ENCODE peak calls at places on chromosome 2, in five cellular contexts. Q is GM13976, G is cardiac muscle cell, C is brain microvascular endothelial cell, L is BJ. T is an unnamed sample.
A peak's percentile ranks its signal among the peaks of the same experiment; 100 is the strongest.

GRCh38 chr2:19198376-19198775 is 160.0 kb downstream of the OSR1 start:
- DNase-seq in C (no peak), L (no peak), Q (no peak), G (peak; percentile 25), T (no peak)

GRCh38 chr2:101125374-101125773 is 25.8 kb downstream of the TBC1D8 start:
- DNase-seq in C (no peak), G (peak; percentile 74), L (no peak), Q (no peak), T (no peak)

GRCh38 chr2:105780606-105781005 is 35.9 kb downstream of the NCK2 start:
- DNase-seq in L (no peak), C (no peak), Q (no peak), G (no peak), T (no peak)

GRCh38 chr2:230505162-230505561 is 89.2 kb downstream of the SP100 start:
- DNase-seq in C (no peak), G (no peak), Q (peak; percentile 20), L (no peak), T (no peak)

GRCh38 chr2:157093666-157094065 is 163.8 kb upstream of the GALNT5 start:
- DNase-seq in L (no peak), C (no peak), G (no peak), Q (no peak), T (no peak)

GRCh38 chr2:74530239-74531161 is 767 bp downstream of the HTRA2 start:
- DNase-seq in Q (peak; percentile 85), C (no peak), G (peak; percentile 54), L (no peak), T (peak; percentile 27)

GRCh38 chr2:11710210-11710609 is 36.2 kb upstream of the LPIN1 start:
- DNase-seq in L (no peak), G (peak; percentile 88), Q (no peak), C (peak; percentile 87), T (no peak)

GRCh38 chr2:136048886-136049832 is 63.7 kb upstream of the DARS1 start:
- DNase-seq in L (no peak), G (no peak), Q (no peak), C (no peak), T (no peak)

GRCh38 chr2:235573331-235574221 is 79.7 kb downstream of the AGAP1 start:
- DNase-seq in Q (no peak), L (no peak), C (no peak), G (no peak), T (no peak)

GRCh38 chr2:27973592-27973991 is 83.1 kb downstream of the BABAM2 start:
- DNase-seq in C (peak; percentile 47), G (peak; percentile 50), L (no peak), Q (no peak), T (no peak)

GRCh38 chr2:186129767-186130581 is 356.1 kb upstream of the ZC3H15 start:
- DNase-seq in C (peak; percentile 87), G (peak; percentile 5), L (no peak), Q (no peak), T (no peak)

GRCh38 chr2:96957299-96957698 is 29.1 kb downstream of the FAM178B start:
- DNase-seq in L (no peak), Q (no peak), G (no peak), C (no peak), T (no peak)

GRCh38 chr2:38783586-38783985 is 5.6 kb downstream of the GEMIN6 start:
- DNase-seq in Q (no peak), G (peak; percentile 12), C (no peak), L (no peak), T (no peak)

GRCh38 chr2:54459037-54459441 is 2.9 kb downstream of the SPTBN1 start:
- DNase-seq in L (no peak), G (peak; percentile 68), Q (no peak), C (no peak), T (no peak)

GRCh38 chr2:129929321-129930290 is 49.9 kb upstream of the RAB6C start:
- DNase-seq in C (no peak), G (peak; percentile 17), Q (no peak), L (peak; percentile 45), T (no peak)

GRCh38 chr2:150450765-150451164 is 36.7 kb downstream of the RND3 start:
- DNase-seq in L (no peak), Q (no peak), C (no peak), G (no peak), T (no peak)

GRCh38 chr2:201779996-201780673 is 598 bp downstream of the ALS2 start:
- DNase-seq in Q (peak; percentile 12), C (peak; percentile 15), G (peak; percentile 27), L (no peak), T (no peak)

GRCh38 chr2:231455890-231456289 is 8.4 kb downstream of the NCL start:
- DNase-seq in C (no peak), L (no peak), Q (no peak), G (no peak), T (no peak)

GRCh38 chr2:219002395-219003266 is 9.4 kb upstream of the CRYBA2 start:
- DNase-seq in C (peak; percentile 15), G (peak; percentile 43), Q (peak; percentile 78), L (no peak), T (peak; percentile 53)

GRCh38 chr2:235390108-235390815 is 103.6 kb upstream of the AGAP1 start:
- DNase-seq in L (no peak), G (peak; percentile 72), C (no peak), Q (no peak), T (no peak)

GRCh38 chr2:30373881-30374302 is 73.2 kb upstream of the LCLAT1 start:
- DNase-seq in L (peak; percentile 41), Q (no peak), G (peak; percentile 24), C (peak; percentile 18), T (no peak)

GRCh38 chr2:66170681-66171234 is 264.2 kb upstream of the MEIS1 start:
- DNase-seq in Q (no peak), C (no peak), L (no peak), G (no peak), T (no peak)

GRCh38 chr2:101518470-101519172 is 43.7 kb upstream of the RFX8 start:
- DNase-seq in L (no peak), G (peak; percentile 67), C (peak; percentile 52), Q (no peak), T (peak; percentile 5)

DNA sequence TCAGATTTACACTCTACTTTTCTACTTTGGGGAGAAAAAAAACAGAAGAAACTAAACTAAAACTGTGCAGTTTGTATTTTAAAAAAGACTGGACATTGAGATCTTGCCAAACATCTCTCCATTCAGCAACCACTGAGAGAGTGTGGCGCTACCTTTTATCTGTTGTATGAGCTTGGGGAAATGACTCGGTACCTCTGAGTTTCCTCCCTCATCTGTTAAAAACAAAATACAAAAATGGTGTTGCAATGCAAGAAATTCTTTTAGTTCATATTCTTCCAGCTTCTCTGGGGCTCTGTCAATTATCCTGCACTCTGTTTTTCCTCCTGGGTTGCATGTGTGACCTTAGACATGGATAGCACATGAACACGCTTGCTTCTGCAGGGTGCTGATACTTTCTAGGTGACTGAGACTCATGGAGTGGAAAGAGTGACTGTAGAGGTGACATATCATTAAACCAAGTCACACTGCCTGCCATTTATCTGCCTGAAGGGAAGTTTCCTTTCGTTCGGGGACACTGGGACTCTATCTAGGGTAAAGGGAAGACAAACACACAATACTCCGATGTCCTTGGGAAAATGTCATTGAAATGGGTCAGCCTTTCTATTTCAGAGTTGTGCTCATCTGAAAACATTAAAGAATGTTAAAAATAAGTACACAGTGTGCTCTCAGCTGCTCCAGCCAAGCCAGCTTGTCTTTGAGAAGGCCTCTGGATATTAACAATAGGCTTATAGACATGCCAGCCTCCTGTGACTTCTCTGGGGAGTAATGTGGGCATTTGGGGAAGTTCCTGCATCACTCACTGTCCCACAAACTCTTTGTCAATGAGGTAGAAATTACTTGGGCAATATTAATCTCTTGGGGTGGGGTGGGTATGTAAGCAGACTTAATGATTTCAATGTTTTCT is 91.4 kb downstream of the TRIB2 start:
- DNase-seq in Q (no peak), G (peak; percentile 74), L (no peak), C (no peak), T (no peak)
- TF ChIP-seq CTCF in Q (no peak), G (no peak), L (no peak), C (no peak), T (no peak)

DNA sequence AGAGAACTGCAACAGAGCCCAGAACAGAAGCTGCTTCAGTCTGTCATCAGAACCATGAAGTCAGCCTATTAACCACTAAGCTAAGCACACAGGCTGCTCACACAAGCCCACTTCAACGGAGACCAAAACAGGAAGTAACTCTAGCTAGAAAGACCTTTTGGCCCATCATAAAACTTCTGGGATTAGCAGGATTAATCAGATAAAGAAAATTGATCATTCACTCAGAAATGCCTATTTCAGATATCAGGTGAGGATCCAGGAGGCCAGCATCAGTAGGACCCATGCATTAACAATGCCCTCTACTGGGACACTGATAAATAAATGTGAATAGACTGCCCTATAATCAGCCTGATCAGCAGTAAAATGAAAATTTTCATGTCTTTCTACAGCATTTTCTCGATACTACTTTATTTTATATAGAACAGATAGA is 101.4 kb downstream of the WDPCP start:
- DNase-seq in Q (no peak), C (no peak), L (no peak), G (no peak), T (no peak)
- TF ChIP-seq CTCF in Q (peak; percentile 34), C (no peak), L (no peak), G (no peak), T (no peak)

GRCh38 chr2:61853086-61853847 is 593 bp downstream of the FAM161A start:
- DNase-seq in G (no peak), L (no peak), C (peak; percentile 40), Q (peak; percentile 78), T (no peak)
- TF ChIP-seq CTCF in G (no peak), L (no peak), C (peak; percentile 10), Q (no peak), T (no peak)

GRCh38 chr2:174157048-174157447 is 91.3 kb downstream of the OLA1 start:
- DNase-seq in Q (no peak), G (no peak), C (no peak), L (no peak), T (no peak)

GRCh38 chr2:174161490-174161889 is 86.8 kb downstream of the OLA1 start:
- DNase-seq in Q (no peak), G (no peak), L (no peak), C (no peak), T (no peak)

GRCh38 chr2:174153757-174154680 is 94.3 kb downstream of the OLA1 start:
- DNase-seq in G (peak; percentile 75), L (peak; percentile 10), Q (no peak), C (peak; percentile 70), T (no peak)

DNA sequence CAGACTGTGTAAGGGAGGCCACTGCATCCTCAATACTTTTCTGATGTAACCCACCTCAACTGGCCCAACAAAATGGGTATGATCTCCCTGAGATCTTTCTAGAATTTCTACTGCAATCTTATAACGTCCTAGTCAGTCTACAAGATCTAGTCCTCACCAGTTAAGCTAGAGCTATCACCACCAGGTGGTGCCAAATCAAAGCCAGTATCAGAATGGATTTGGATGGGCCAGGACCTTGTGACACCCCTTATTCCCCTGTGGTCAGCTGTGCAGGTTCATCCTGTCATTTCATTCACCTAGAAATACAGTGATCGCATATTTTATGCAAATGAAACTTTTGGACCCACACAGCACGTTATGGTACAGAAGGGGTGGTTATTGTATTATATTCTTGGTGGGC is 90.3 kb downstream of the OLA1 start:
- DNase-seq in L (no peak), Q (peak; percentile 34), C (peak; percentile 25), G (peak; percentile 52), T (peak; percentile 26)
- TF ChIP-seq CTCF in L (peak; percentile 55), Q (peak; percentile 50), C (peak; percentile 75), G (peak; percentile 67), T (peak; percentile 63)

GRCh38 chr2:236675051-236675450 is 105.4 kb downstream of the ACKR3 start:
- DNase-seq in Q (no peak), C (peak; percentile 54), L (no peak), G (peak; percentile 62), T (no peak)
- TF ChIP-seq CTCF in Q (no peak), C (no peak), L (no peak), G (no peak), T (no peak)

GRCh38 chr2:217249490-217250451 is 389.9 kb upstream of the TNP1 start:
- DNase-seq in Q (no peak), G (no peak), L (no peak), C (no peak), T (no peak)
- TF ChIP-seq CTCF in Q (no peak), G (no peak), L (no peak), C (no peak), T (no peak)